ENCODE peak calls at places on chromosomes 6 and 20, in five cellular contexts. One of them, this sample, is unnamed.

GRCh38 chr20:5214826-5215225 is 88.0 kb downstream of the CDS2 start:
- DNase-seq in fibroblast of the aortic adventitia: no peak
- DNase-seq in GM06990: no peak
- DNase-seq in fibroblast of lung: no peak
- DNase-seq in fibroblast of mammary gland: no peak
- DNase-seq in this sample: no peak

GRCh38 chr6:43184268-43184985 is 2.4 kb downstream of the CUL9 start:
- DNase-seq in fibroblast of the aortic adventitia: no peak
- DNase-seq in GM06990: no peak
- DNase-seq in fibroblast of lung: no peak
- DNase-seq in fibroblast of mammary gland: no peak
- DNase-seq in this sample: no peak

GRCh38 chr20:62475027-62475818 is 572 bp downstream of the GATA5 start:
- DNase-seq in fibroblast of the aortic adventitia: no peak
- DNase-seq in GM06990: no peak
- DNase-seq in fibroblast of lung: no peak
- DNase-seq in fibroblast of mammary gland: no peak
- DNase-seq in this sample: no peak

GRCh38 chr20:25324412-25324811 is 66.2 kb downstream of the ABHD12 start:
- DNase-seq in fibroblast of the aortic adventitia: no peak
- DNase-seq in GM06990: no peak
- DNase-seq in fibroblast of lung: no peak
- DNase-seq in fibroblast of mammary gland: no peak
- DNase-seq in this sample: no peak

GRCh38 chr20:50982372-50982771 is 23.8 kb downstream of the MOCS3 start:
- DNase-seq in fibroblast of the aortic adventitia: peak
- DNase-seq in GM06990: no peak
- DNase-seq in fibroblast of lung: peak
- DNase-seq in fibroblast of mammary gland: peak
- DNase-seq in this sample: no peak

GRCh38 chr6:167970236-167970635 is 27.2 kb upstream of the KIF25 start:
- DNase-seq in fibroblast of the aortic adventitia: no peak
- DNase-seq in GM06990: no peak
- DNase-seq in fibroblast of lung: no peak
- DNase-seq in fibroblast of mammary gland: no peak
- DNase-seq in this sample: no peak

GRCh38 chr6:42512498-42513042 is 51.3 kb upstream of the UBR2 start:
- DNase-seq in fibroblast of the aortic adventitia: no peak
- DNase-seq in GM06990: no peak
- DNase-seq in fibroblast of lung: no peak
- DNase-seq in fibroblast of mammary gland: no peak
- DNase-seq in this sample: no peak

GRCh38 chr20:62516345-62516744 is 40.5 kb upstream of the GATA5 start:
- DNase-seq in fibroblast of the aortic adventitia: no peak
- DNase-seq in GM06990: no peak
- DNase-seq in fibroblast of lung: no peak
- DNase-seq in fibroblast of mammary gland: no peak
- DNase-seq in this sample: no peak

GRCh38 chr20:31758521-31758920 is 19.4 kb downstream of the TPX2 start:
- DNase-seq in fibroblast of the aortic adventitia: no peak
- DNase-seq in GM06990: no peak
- DNase-seq in fibroblast of lung: no peak
- DNase-seq in fibroblast of mammary gland: no peak
- DNase-seq in this sample: no peak

GRCh38 chr20:24989162-24989561 is 3.4 kb downstream of the APMAP start:
- DNase-seq in fibroblast of the aortic adventitia: no peak
- DNase-seq in GM06990: no peak
- DNase-seq in fibroblast of lung: no peak
- DNase-seq in fibroblast of mammary gland: no peak
- DNase-seq in this sample: no peak

GRCh38 chr6:153425536-153425935 is 294.5 kb upstream of the RGS17 start:
- DNase-seq in fibroblast of the aortic adventitia: peak
- DNase-seq in GM06990: no peak
- DNase-seq in fibroblast of lung: peak
- DNase-seq in fibroblast of mammary gland: no peak
- DNase-seq in this sample: no peak

GRCh38 chr6:88910922-88911778 is 52.3 kb downstream of the RNGTT start:
- DNase-seq in fibroblast of the aortic adventitia: peak
- DNase-seq in GM06990: no peak
- DNase-seq in fibroblast of lung: peak
- DNase-seq in fibroblast of mammary gland: no peak
- DNase-seq in this sample: no peak

DNA sequence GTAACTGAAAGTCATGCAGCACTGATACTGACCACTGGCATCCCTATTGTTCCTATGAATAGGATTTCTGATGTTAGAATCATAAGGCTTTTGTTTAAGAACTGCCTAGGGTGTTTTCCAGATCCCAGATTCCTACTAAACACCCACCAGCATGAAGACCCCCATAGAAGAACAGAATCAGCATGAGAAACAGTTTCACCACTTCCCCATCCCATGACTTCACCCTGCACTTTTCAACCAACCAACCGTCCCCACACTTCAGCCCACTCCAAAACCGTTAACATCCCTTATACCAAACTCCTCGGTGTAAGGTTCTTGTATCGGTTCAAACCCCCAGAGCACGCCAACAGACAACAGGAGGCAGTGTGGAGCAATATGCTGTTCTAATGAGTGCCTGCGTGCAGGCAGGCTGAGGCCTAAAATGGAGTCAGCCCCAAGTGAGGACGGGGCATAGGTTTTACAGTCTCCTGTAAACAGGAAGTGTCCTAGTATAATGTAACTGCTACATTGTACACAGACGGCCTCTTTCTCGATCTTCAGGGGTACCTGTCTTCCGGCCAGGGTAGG is 11.4 kb upstream of the SSTR4 start:
- DNase-seq in fibroblast of the aortic adventitia: no peak
- DNase-seq in GM06990: no peak
- DNase-seq in fibroblast of lung: no peak
- DNase-seq in fibroblast of mammary gland: no peak
- DNase-seq in this sample: no peak
- TF ChIP-seq CTCF in fibroblast of the aortic adventitia: no peak
- TF ChIP-seq CTCF in GM06990: peak
- TF ChIP-seq CTCF in fibroblast of lung: no peak
- TF ChIP-seq CTCF in fibroblast of mammary gland: no peak
- TF ChIP-seq CTCF in this sample: no peak

DNA sequence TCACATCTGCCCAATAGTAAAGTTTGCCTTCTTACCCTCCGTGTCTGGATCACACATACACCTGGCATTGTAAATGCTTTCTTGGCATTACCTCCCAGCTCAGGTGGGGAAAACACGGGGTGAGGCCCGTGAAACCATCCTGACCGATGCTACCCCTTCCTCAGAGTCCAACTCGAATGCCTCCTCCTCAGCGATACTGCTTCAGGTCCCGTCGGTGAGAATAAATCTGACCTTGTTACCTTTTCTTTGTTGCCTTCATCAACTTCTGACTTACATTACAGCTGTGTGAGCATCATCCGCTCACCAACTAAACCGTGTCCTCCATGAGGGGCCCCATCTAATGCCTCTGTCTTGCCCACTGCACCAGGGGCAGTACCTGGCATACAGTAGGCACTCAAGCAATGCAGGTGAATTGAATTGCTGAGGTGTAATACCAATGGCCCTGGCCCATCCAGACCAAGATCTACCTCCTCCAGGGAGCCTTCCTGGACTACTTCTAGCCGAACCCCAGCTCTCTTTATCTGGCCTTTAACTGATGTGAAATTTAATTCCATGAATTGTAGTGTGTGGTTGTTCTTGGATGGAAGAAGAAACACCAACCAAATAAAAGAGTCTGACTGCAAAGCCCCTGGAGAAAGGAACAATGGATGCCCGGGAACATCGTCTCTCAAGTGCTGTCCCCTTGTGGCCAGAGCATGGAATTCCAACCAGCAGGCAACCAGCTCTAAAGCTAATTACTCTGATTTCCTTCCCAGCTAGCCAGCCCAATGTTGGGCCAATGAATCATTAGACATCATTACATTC is 141.5 kb downstream of the ANKRD60 start:
- DNase-seq in fibroblast of the aortic adventitia: peak
- DNase-seq in GM06990: no peak
- DNase-seq in fibroblast of lung: peak
- DNase-seq in fibroblast of mammary gland: peak
- DNase-seq in this sample: no peak
- TF ChIP-seq CTCF in fibroblast of the aortic adventitia: peak
- TF ChIP-seq CTCF in GM06990: peak
- TF ChIP-seq CTCF in fibroblast of lung: peak
- TF ChIP-seq CTCF in fibroblast of mammary gland: peak
- TF ChIP-seq CTCF in this sample: peak

GRCh38 chr6:33279971-33280511 is 3.1 kb downstream of the B3GALT4 start:
- DNase-seq in fibroblast of the aortic adventitia: peak
- DNase-seq in GM06990: no peak
- DNase-seq in fibroblast of lung: peak
- DNase-seq in fibroblast of mammary gland: peak
- DNase-seq in this sample: no peak
- TF ChIP-seq CTCF in fibroblast of the aortic adventitia: peak
- TF ChIP-seq CTCF in GM06990: peak
- TF ChIP-seq CTCF in fibroblast of lung: peak
- TF ChIP-seq CTCF in fibroblast of mammary gland: peak
- TF ChIP-seq CTCF in this sample: peak

GRCh38 chr6:45617441-45617840 is 239.7 kb upstream of the SUPT3H start:
- DNase-seq in fibroblast of the aortic adventitia: no peak
- DNase-seq in GM06990: no peak
- DNase-seq in fibroblast of lung: peak
- DNase-seq in fibroblast of mammary gland: peak
- DNase-seq in this sample: no peak
- TF ChIP-seq CTCF in fibroblast of the aortic adventitia: peak
- TF ChIP-seq CTCF in GM06990: no peak
- TF ChIP-seq CTCF in fibroblast of lung: no peak
- TF ChIP-seq CTCF in fibroblast of mammary gland: peak
- TF ChIP-seq CTCF in this sample: no peak

GRCh38 chr6:128323011-128323410 is 197.4 kb downstream of the PTPRK start:
- DNase-seq in fibroblast of the aortic adventitia: no peak
- DNase-seq in GM06990: no peak
- DNase-seq in fibroblast of lung: no peak
- DNase-seq in fibroblast of mammary gland: no peak
- DNase-seq in this sample: no peak

GRCh38 chr6:128333581-128334223 is 186.7 kb downstream of the PTPRK start:
- DNase-seq in fibroblast of the aortic adventitia: peak
- DNase-seq in GM06990: no peak
- DNase-seq in fibroblast of lung: no peak
- DNase-seq in fibroblast of mammary gland: no peak
- DNase-seq in this sample: no peak

GRCh38 chr6:128327890-128328289 is 192.5 kb downstream of the PTPRK start:
- DNase-seq in fibroblast of the aortic adventitia: peak
- DNase-seq in GM06990: peak
- DNase-seq in fibroblast of lung: no peak
- DNase-seq in fibroblast of mammary gland: peak
- DNase-seq in this sample: peak
- TF ChIP-seq CTCF in fibroblast of the aortic adventitia: peak
- TF ChIP-seq CTCF in GM06990: peak
- TF ChIP-seq CTCF in fibroblast of lung: peak
- TF ChIP-seq CTCF in fibroblast of mammary gland: peak
- TF ChIP-seq CTCF in this sample: peak

GRCh38 chr6:15752820-15753219 is 90.0 kb upstream of the DTNBP1 start:
- DNase-seq in fibroblast of the aortic adventitia: no peak
- DNase-seq in GM06990: no peak
- DNase-seq in fibroblast of lung: no peak
- DNase-seq in fibroblast of mammary gland: no peak
- DNase-seq in this sample: no peak
- TF ChIP-seq CTCF in fibroblast of the aortic adventitia: no peak
- TF ChIP-seq CTCF in GM06990: no peak
- TF ChIP-seq CTCF in fibroblast of lung: no peak
- TF ChIP-seq CTCF in fibroblast of mammary gland: no peak
- TF ChIP-seq CTCF in this sample: no peak

DNA sequence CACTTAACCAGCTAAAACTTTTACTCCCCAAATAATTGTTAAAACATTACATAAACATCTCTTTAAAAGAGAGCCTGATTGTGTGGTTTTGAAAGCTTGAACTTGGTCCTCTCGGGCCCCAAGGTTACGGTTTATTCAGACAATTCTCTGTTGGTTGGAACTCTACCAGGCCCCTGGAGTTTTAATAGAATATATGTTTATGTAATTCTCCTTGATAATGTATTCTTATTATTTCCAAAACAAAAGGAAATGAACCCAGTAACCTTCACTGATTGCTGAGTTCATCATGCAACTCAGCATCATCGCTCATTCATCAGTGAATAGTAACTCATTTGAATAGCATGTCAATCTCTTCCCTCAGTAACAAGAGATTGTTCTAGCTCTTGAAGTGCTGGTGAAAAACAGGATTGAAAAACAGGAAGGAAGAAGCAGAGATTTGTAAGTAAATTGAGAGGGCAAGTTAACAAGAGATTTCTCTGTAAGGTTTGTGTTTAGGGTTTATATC is 464.5 kb upstream of the MARCKS start:
- DNase-seq in fibroblast of the aortic adventitia: no peak
- DNase-seq in GM06990: no peak
- DNase-seq in fibroblast of lung: no peak
- DNase-seq in fibroblast of mammary gland: no peak
- DNase-seq in this sample: no peak
- TF ChIP-seq CTCF in fibroblast of the aortic adventitia: no peak
- TF ChIP-seq CTCF in GM06990: no peak
- TF ChIP-seq CTCF in fibroblast of lung: no peak
- TF ChIP-seq CTCF in fibroblast of mammary gland: no peak
- TF ChIP-seq CTCF in this sample: no peak

This sample was measured in MM.1S.